ENCODE peak calls at places on chromosomes 7 and 10, in seven cellular contexts. Y is pancreas, L is EL, C is lower lobe of right lung, E is HCT116, M is T-cell, U is GM12865. R is an unnamed sample.

GRCh38 chr10:118840071-118840775 is 85.5 kb upstream of the CACUL1 start:
- DNase-seq in Y (no peak), L (no peak), C (no peak), E (peak), M (no peak), U (peak), R (no peak)

GRCh38 chr10:110992011-110992800 is 72.8 kb downstream of the SHOC2 start:
- DNase-seq in Y (no peak), L (peak), C (no peak), E (no peak), M (no peak), U (peak), R (no peak)

GRCh38 chr10:110859947-110860376 is 11.8 kb upstream of the PDCD4 start:
- DNase-seq in Y (no peak), L (peak), C (no peak), E (no peak), M (no peak), U (peak), R (no peak)

GRCh38 chr7:73893342-73894101 is 32.6 kb downstream of the TMEM270 start:
- DNase-seq in Y (no peak), L (no peak), C (peak), E (no peak), M (no peak), U (no peak), R (no peak)

GRCh38 chr7:15309891-15310290 is 251.9 kb downstream of the AGMO start:
- DNase-seq in Y (no peak), L (peak), C (no peak), E (no peak), M (no peak), U (no peak), R (no peak)

GRCh38 chr7:80876894-80877414 is 41.9 kb downstream of the SEMA3C start:
- DNase-seq in Y (no peak), L (peak), C (no peak), E (peak), M (no peak), U (no peak), R (no peak)

GRCh38 chr10:21372651-21373410 is 152.7 kb downstream of the SKIDA1 start:
- DNase-seq in Y (no peak), L (peak), C (peak), E (peak), M (no peak), U (peak), R (peak)

GRCh38 chr10:29585488-29585976 is 49.2 kb downstream of the SVIL start:
- DNase-seq in Y (no peak), L (no peak), C (no peak), E (no peak), M (no peak), U (no peak), R (no peak)

GRCh38 chr10:70578371-70578947 is 24.1 kb downstream of the PRF1 start:
- DNase-seq in Y (no peak), L (peak), C (no peak), E (peak), M (peak), U (peak), R (no peak)

GRCh38 chr7:129721139-129721538 is 109.6 kb downstream of the NRF1 start:
- DNase-seq in Y (no peak), L (no peak), C (no peak), E (no peak), M (no peak), U (no peak), R (no peak)

GRCh38 chr10:87913170-87913921 is 49.9 kb downstream of the PTEN start:
- DNase-seq in Y (no peak), L (no peak), C (no peak), E (no peak), M (no peak), U (no peak), R (no peak)

GRCh38 chr7:1446611-1447032 is 12.6 kb downstream of the MICALL2 start:
- DNase-seq in Y (no peak), L (no peak), C (no peak), E (no peak), M (no peak), U (no peak), R (no peak)

GRCh38 chr10:92550924-92551323 is 23.0 kb downstream of the IDE start:
- DNase-seq in Y (no peak), L (no peak), C (no peak), E (no peak), M (no peak), U (no peak), R (no peak)

GRCh38 chr7:83161186-83161585 is 1.5 kb downstream of the PCLO start:
- DNase-seq in Y (no peak), L (no peak), C (no peak), E (no peak), M (no peak), U (no peak), R (no peak)

GRCh38 chr10:86963341-86963919 is 4.9 kb upstream of the ADIRF start:
- DNase-seq in Y (peak), L (no peak), C (no peak), E (no peak), M (no peak), U (no peak), R (no peak)

GRCh38 chr7:25515876-25516275 is 287.6 kb upstream of the NPVF start:
- DNase-seq in Y (no peak), L (no peak), C (no peak), E (no peak), M (no peak), U (no peak), R (no peak)

GRCh38 chr7:100430450-100431285 is 1.0 kb downstream of the MEPCE start:
- DNase-seq in Y (peak), L (peak), C (peak), E (no peak), M (no peak), U (no peak), R (peak)

GRCh38 chr7:55387062-55387965 is 22.2 kb downstream of the LANCL2 start:
- DNase-seq in Y (no peak), L (peak), C (no peak), E (no peak), M (no peak), U (peak), R (no peak)

GRCh38 chr10:131277969-131278368 is 33.6 kb downstream of the TCERG1L start:
- DNase-seq in Y (no peak), L (no peak), C (no peak), E (no peak), M (no peak), U (no peak), R (no peak)

GRCh38 chr10:119166564-119166963 is 1.1 kb upstream of the SFXN4 start:
- DNase-seq in Y (no peak), L (no peak), C (no peak), E (no peak), M (no peak), U (no peak), R (no peak)

GRCh38 chr10:28327494-28327886 is 24.6 kb upstream of the MPP7 start:
- DNase-seq in Y (no peak), L (peak), C (no peak), E (no peak), M (no peak), U (no peak), R (no peak)

GRCh38 chr7:42493436-42494198 is 256.6 kb upstream of the GLI3 start:
- DNase-seq in Y (peak), L (peak), C (peak), E (no peak), M (no peak), U (no peak), R (peak)

GRCh38 chr10:129758591-129759021 is 205.5 kb downstream of the EBF3 start:
- DNase-seq in Y (no peak), L (no peak), C (peak), E (no peak), M (no peak), U (no peak), R (no peak)

GRCh38 chr10:132652936-132653590 is 115.5 kb downstream of the INPP5A start:
- DNase-seq in Y (no peak), L (no peak), C (peak), E (no peak), M (no peak), U (no peak), R (peak)

GRCh38 chr10:77430530-77430929 is 207.1 kb downstream of the KCNMA1 start:
- DNase-seq in Y (no peak), L (no peak), C (no peak), E (no peak), M (no peak), U (no peak), R (no peak)